ENCODE peak calls at places on chromosomes 1 and 21, in six cellular contexts. R is GM12878, T is K562, Z is H1, E is SK-N-SH, U is HepG2. H is an unnamed sample.

GRCh38 chr1:247089616-247090375 is 11.2 kb upstream of the ZNF670 start:
- DNase-seq in R (no peak), T (no peak), Z (no peak), E (no peak), U (no peak), H (no peak)

GRCh38 chr21:38438476-38438893 is 59.8 kb downstream of the ERG start:
- DNase-seq in R (no peak), T (no peak), Z (no peak), E (no peak), U (no peak), H (peak; percentile 71)

GRCh38 chr1:212037900-212038299 is 2.4 kb downstream of the DTL start:
- DNase-seq in R (no peak), T (no peak), Z (no peak), E (no peak), U (peak; percentile 28), H (no peak)

GRCh38 chr1:3910769-3911520 is 10.9 kb upstream of the C1orf174 start:
- DNase-seq in R (no peak), T (peak; percentile 85), Z (peak; percentile 95), E (peak; percentile 91), U (peak; percentile 57), H (peak; percentile 37)

GRCh38 chr1:182968151-182968741 is 15.3 kb upstream of the SHCBP1L start:
- DNase-seq in R (no peak), T (no peak), Z (no peak), E (no peak), U (peak; percentile 16), H (peak; percentile 27)

GRCh38 chr1:5519366-5520135 is 472.7 kb downstream of the NPHP4 start:
- DNase-seq in R (no peak), T (no peak), Z (no peak), E (no peak), U (no peak), H (no peak)

GRCh38 chr1:77513839-77514763 is 168.4 kb downstream of the ZZZ3 start:
- DNase-seq in R (no peak), T (no peak), Z (no peak), E (no peak), U (no peak), H (peak; percentile 86)

GRCh38 chr1:216034506-216034905 is 388.7 kb downstream of the USH2A start:
- DNase-seq in R (no peak), T (no peak), Z (no peak), E (no peak), U (no peak), H (peak; percentile 6)

GRCh38 chr1:17799642-17800041 is 44.5 kb downstream of the ACTL8 start:
- DNase-seq in R (no peak), T (no peak), Z (no peak), E (no peak), U (no peak), H (no peak)

GRCh38 chr1:97337250-97338030 is 583.4 kb downstream of the DPYD start:
- DNase-seq in R (no peak), T (no peak), Z (no peak), E (no peak), U (no peak), H (peak; percentile 17)

GRCh38 chr1:222623458-222623857 is 5.6 kb downstream of the MIA3 start:
- DNase-seq in R (no peak), T (no peak), Z (no peak), E (no peak), U (no peak), H (no peak)

GRCh38 chr1:94929816-94930215 is 2.9 kb upstream of the CNN3 start:
- DNase-seq in R (no peak), T (no peak), Z (no peak), E (no peak), U (no peak), H (no peak)

GRCh38 chr21:33268736-33269441 is 2.7 kb downstream of the IL10RB start:
- DNase-seq in R (peak; percentile 96), T (no peak), Z (no peak), E (no peak), U (peak; percentile 29), H (no peak)

GRCh38 chr1:50418600-50419109 is 4.6 kb downstream of the DMRTA2 start:
- DNase-seq in R (no peak), T (peak; percentile 8), Z (peak; percentile 72), E (peak; percentile 79), U (no peak), H (no peak)

GRCh38 chr1:6918286-6918907 is 133.1 kb downstream of the CAMTA1 start:
- DNase-seq in R (no peak), T (no peak), Z (no peak), E (no peak), U (no peak), H (no peak)

GRCh38 chr1:66397192-66397591 is 136.8 kb upstream of the SGIP1 start:
- DNase-seq in R (no peak), T (no peak), Z (no peak), E (no peak), U (no peak), H (no peak)

GRCh38 chr1:211928993-211929637 is 98.6 kb upstream of the LPGAT1 start:
- DNase-seq in R (no peak), T (peak; percentile 53), Z (no peak), E (no peak), U (peak; percentile 84), H (peak; percentile 20)

GRCh38 chr1:61160526-61160925 is 78.2 kb downstream of the NFIA start:
- DNase-seq in R (no peak), T (no peak), Z (no peak), E (no peak), U (no peak), H (peak; percentile 21)

GRCh38 chr1:47911892-47912291 is 85.3 kb downstream of the TRABD2B start:
- DNase-seq in R (no peak), T (no peak), Z (no peak), E (no peak), U (peak; percentile 50), H (no peak)

GRCh38 chr1:218164930-218165686 is 120.0 kb upstream of the RRP15 start:
- DNase-seq in R (no peak), T (no peak), Z (peak; percentile 84), E (peak; percentile 67), U (no peak), H (no peak)

GRCh38 chr1:48469616-48470500 is 2.1 kb downstream of the SPATA6 start:
- DNase-seq in R (no peak), T (no peak), Z (no peak), E (no peak), U (no peak), H (peak; percentile 74)

GRCh38 chr1:40898434-40898900 is 36.3 kb upstream of the CITED4 start:
- DNase-seq in R (peak; percentile 27), T (no peak), Z (no peak), E (no peak), U (no peak), H (peak; percentile 49)

GRCh38 chr1:115476616-115477015 is 138.6 kb upstream of the NGF start:
- DNase-seq in R (no peak), T (no peak), Z (no peak), E (no peak), U (peak; percentile 9), H (no peak)

GRCh38 chr1:2046225-2046917 is 3.8 kb upstream of the PRKCZ start:
- DNase-seq in R (no peak), T (peak; percentile 92), Z (peak; percentile 96), E (peak; percentile 81), U (peak; percentile 72), H (no peak)

GRCh38 chr1:87149166-87150065 is 179.3 kb upstream of the LMO4 start:
- DNase-seq in R (no peak), T (no peak), Z (no peak), E (peak; percentile 33), U (no peak), H (peak; percentile 72)

GRCh38 chr1:22288593-22289241 is 145.8 kb upstream of the WNT4 start:
- DNase-seq in R (no peak), T (no peak), Z (peak; percentile 32), E (peak; percentile 7), U (peak; percentile 12), H (no peak)

GRCh38 chr1:65002508-65003315 is 36.4 kb upstream of the JAK1 start:
- DNase-seq in R (no peak), T (no peak), Z (peak; percentile 84), E (no peak), U (no peak), H (peak; percentile 79)

GRCh38 chr1:201791051-201791774 is 37.7 kb upstream of the IPO9 start:
- DNase-seq in R (no peak), T (no peak), Z (no peak), E (no peak), U (no peak), H (peak; percentile 28)

GRCh38 chr1:89598450-89599331 is 34.2 kb upstream of the LRRC8C start:
- DNase-seq in R (no peak), T (peak; percentile 53), Z (peak; percentile 52), E (peak; percentile 55), U (peak; percentile 39), H (peak; percentile 39)

GRCh38 chr1:158943059-158943458 is 11.7 kb downstream of the PYHIN1 start:
- DNase-seq in R (no peak), T (no peak), Z (no peak), E (no peak), U (no peak), H (peak; percentile 5)

GRCh38 chr1:58476179-58476578 is 70.3 kb downstream of the OMA1 start:
- DNase-seq in R (no peak), T (no peak), Z (no peak), E (no peak), U (no peak), H (no peak)

GRCh38 chr1:170354216-170354615 is 177.8 kb upstream of the GORAB start:
- DNase-seq in R (no peak), T (no peak), Z (no peak), E (no peak), U (no peak), H (no peak)
- TF ChIP-seq RFX5 in R (no peak), T (no peak), Z (no peak), E (no peak), U (no peak), H (no peak)

GRCh38 chr1:93692451-93692861 is 10.8 kb upstream of the BCAR3 start:
- DNase-seq in R (no peak), T (no peak), Z (no peak), E (no peak), U (no peak), H (peak; percentile 53)
- H3K9ac ChIP-seq in R (no peak overlapping the region), T (no peak overlapping the region), Z (no peak overlapping the region), E (peak overlapping the region; percentile 76), U (peak overlapping the region; percentile 4), H (peak overlapping the region; percentile 27)

DNA sequence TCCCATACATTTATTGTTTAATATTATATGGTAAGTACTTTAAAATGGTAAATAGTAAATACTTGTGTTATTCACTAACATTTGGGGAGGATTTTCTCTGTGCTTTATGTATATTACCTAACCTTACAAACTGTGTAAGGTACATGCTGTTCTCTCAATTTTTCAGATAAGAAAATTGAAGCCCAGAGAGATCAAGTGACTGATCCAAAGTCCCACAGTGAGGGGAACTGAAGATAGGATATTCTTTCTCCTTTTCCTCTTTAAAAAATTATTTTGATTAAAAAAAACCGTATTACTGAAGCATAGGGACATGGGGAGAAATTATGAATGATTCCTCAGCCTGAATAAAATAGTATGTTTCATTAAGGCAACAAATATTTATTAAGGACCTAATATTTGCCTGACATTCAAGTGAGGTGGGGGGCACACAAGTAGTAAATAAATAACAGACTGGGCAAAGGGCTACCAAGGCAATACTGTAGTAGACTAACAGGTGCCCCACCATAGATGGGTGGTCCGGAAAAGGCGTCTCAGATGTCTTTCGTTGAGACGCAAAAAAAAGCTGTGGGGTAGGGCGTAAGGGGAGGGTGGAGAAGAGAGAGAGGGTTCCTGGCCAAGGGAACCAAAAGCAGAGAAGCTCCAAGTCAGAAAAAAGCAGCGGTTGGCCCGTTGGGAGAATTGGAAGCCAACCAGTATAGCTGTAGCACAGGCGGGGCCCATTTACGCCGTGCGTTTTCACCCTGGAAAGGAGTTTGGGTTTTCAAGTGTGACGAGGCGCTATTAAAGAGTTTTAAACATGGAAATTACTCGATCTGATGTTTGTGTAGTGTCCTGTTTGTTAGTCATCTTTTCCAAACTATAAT is 944 bp upstream of the AGO3 start:
- DNase-seq in R (no peak), T (peak; percentile 60), Z (peak; percentile 55), E (peak; percentile 60), U (peak; percentile 15), H (peak; percentile 42)
- TF ChIP-seq RFX5 in R (no peak), T (no peak), Z (no peak), E (no peak), U (no peak), H (no peak)

GRCh38 chr21:43731891-43732711 is 13.2 kb downstream of the PDXK start:
- DNase-seq in R (no peak), T (no peak), Z (no peak), E (no peak), U (no peak), H (no peak)
- H3K9ac ChIP-seq in R (no peak overlapping the region), T (peak overlapping the region; percentile 70), Z (no peak overlapping the region), E (no peak overlapping the region), U (peak overlapping the region; percentile 62), H (no peak overlapping the region)